ENCODE peak calls at places on chromosomes 7 and 10, in ten cellular contexts. Z, P, G, N, F, C, S, Q, I and H are unnamed samples.

GRCh38 chr7:117269417-117269816 is 53.4 kb downstream of the WNT2 start:
- DNase-seq in C (no peak), F (no peak), S (no peak), I (no peak), Z (peak), N (no peak), P (no peak), Q (no peak), G (peak), H (peak)

GRCh38 chr10:131933016-131933694 is 32.3 kb downstream of the PPP2R2D start:
- DNase-seq in Z (no peak), C (peak), I (no peak), F (no peak), S (no peak), G (no peak), N (no peak), P (no peak), Q (no peak), H (no peak)

GRCh38 chr7:143934526-143935340 is at the start of gene OR2F2:
- DNase-seq in P (no peak), Z (peak), N (no peak), Q (no peak), I (no peak), G (peak), F (no peak), S (no peak), C (no peak), H (peak)

GRCh38 chr7:18978108-18978495 is 139.3 kb downstream of the TWIST1 start:
- DNase-seq in C (no peak), S (no peak), N (no peak), I (no peak), F (no peak), P (no peak), Z (peak), G (peak), Q (no peak), H (peak)

GRCh38 chr10:6382081-6382480 is 179.3 kb downstream of the PFKFB3 start:
- DNase-seq in F (no peak), S (no peak), Q (no peak), Z (peak), P (peak), I (peak), N (no peak), G (peak), C (no peak), H (peak)

GRCh38 chr10:97659589-97659988 is 19.1 kb downstream of the PI4K2A start:
- DNase-seq in G (peak), N (no peak), Q (no peak), C (no peak), S (no peak), P (no peak), F (no peak), I (no peak), Z (no peak), H (peak)

GRCh38 chr7:100974021-100974420 is 4.7 kb downstream of the MUC12 start:
- DNase-seq in F (no peak), Z (no peak), C (no peak), G (no peak), N (no peak), S (no peak), Q (no peak), I (no peak), P (no peak), H (peak)

GRCh38 chr10:45558406-45558805 is 114.2 kb downstream of the ZFAND4 start:
- DNase-seq in Q (no peak), I (no peak), Z (no peak), S (no peak), G (no peak), C (no peak), N (no peak), F (no peak), P (peak), H (no peak)

GRCh38 chr7:30029696-30030095 is 1.5 kb downstream of the PLEKHA8 start:
- DNase-seq in Q (no peak), P (peak), C (no peak), S (no peak), Z (no peak), F (no peak), N (no peak), G (no peak), I (no peak), H (no peak)

GRCh38 chr10:12483996-12484944 is 134.9 kb downstream of the CAMK1D start:
- DNase-seq in F (no peak), Q (no peak), N (no peak), Z (no peak), G (peak), I (no peak), C (no peak), S (peak), P (no peak), H (peak)

GRCh38 chr10:10824611-10825148 is 193.0 kb upstream of the CELF2 start:
- DNase-seq in I (no peak), P (no peak), Q (no peak), F (no peak), N (no peak), C (no peak), S (no peak), Z (peak), G (peak), H (peak)

GRCh38 chr10:23448802-23449570 is 10.1 kb downstream of the OTUD1 start:
- DNase-seq in S (peak), F (no peak), Q (no peak), N (no peak), P (peak), I (no peak), C (no peak), G (no peak), Z (no peak), H (peak)

GRCh38 chr7:69967152-69967591 is 368.9 kb downstream of the AUTS2 start:
- DNase-seq in G (no peak), P (no peak), Z (no peak), C (no peak), N (no peak), I (no peak), S (no peak), F (no peak), Q (no peak), H (peak)

GRCh38 chr7:4028221-4028620 is 653.9 kb upstream of the FOXK1 start:
- DNase-seq in I (no peak), S (no peak), C (no peak), Z (no peak), F (no peak), G (no peak), Q (no peak), P (no peak), N (no peak), H (no peak)

GRCh38 chr7:26151953-26152781 is at the start of gene NFE2L3:
- DNase-seq in C (no peak), I (peak), N (peak), Z (no peak), Q (peak), P (peak), F (peak), S (peak), G (peak), H (peak)

GRCh38 chr10:109883859-109884771 is 39.2 kb downstream of the XPNPEP1 start:
- DNase-seq in F (peak), P (peak), Q (peak), I (peak), S (peak), G (peak), Z (peak), N (peak), C (no peak), H (peak)

GRCh38 chr7:19648791-19649190 is 60.0 kb downstream of the POLR1F start:
- DNase-seq in Z (no peak), C (no peak), Q (no peak), S (no peak), G (no peak), N (no peak), I (no peak), P (no peak), F (no peak), H (no peak)

GRCh38 chr7:115678049-115678982 is 352.2 kb downstream of the TFEC start:
- DNase-seq in P (no peak), F (no peak), N (no peak), Q (no peak), C (no peak), G (peak), Z (peak), I (no peak), S (no peak), H (peak)

GRCh38 chr7:54242776-54243175 is 299.4 kb upstream of the VSTM2A start:
- DNase-seq in P (no peak), G (no peak), Q (no peak), Z (no peak), F (no peak), C (no peak), N (no peak), S (no peak), I (no peak), H (no peak)

GRCh38 chr10:113520606-113521481 is 32.0 kb upstream of the HABP2 start:
- DNase-seq in I (no peak), Z (peak), N (no peak), S (no peak), G (peak), Q (peak), C (no peak), F (no peak), P (peak), H (peak)

GRCh38 chr10:71580926-71581325 is 138.7 kb downstream of the C10orf105 start:
- DNase-seq in N (no peak), S (peak), I (no peak), Z (no peak), C (no peak), F (no peak), Q (no peak), G (no peak), P (no peak), H (no peak)

GRCh38 chr10:79277579-79277978 is 69.7 kb upstream of the PPIF start:
- DNase-seq in Z (no peak), N (no peak), G (no peak), S (no peak), Q (no peak), I (no peak), P (no peak), F (no peak), C (no peak), H (no peak)